ENCODE peak calls at places on chromosome 17, in five cellular contexts. A is hippocampal formation; U is dermis blood vessel endothelial cell; F is IMR-90; C is stimulated activated CD8-positive, alpha-beta memory T cell treated with anti-CD3 and anti-CD28 coated beads, Interleukin-7, amount 100 ng/mL, for 1 hour. P is an unnamed sample.

GRCh38 chr17:74394977-74395376 is 27.7 kb downstream of the GPR142 start:
- DNase-seq in A (no peak), U (no peak), F (no peak), C (no peak), P (no peak)

GRCh38 chr17:4249452-4250029 is 14.2 kb downstream of the ANKFY1 start:
- DNase-seq in A (no peak), F (peak; percentile 38), C (no peak), U (peak; percentile 63), P (no peak)

GRCh38 chr17:17077861-17078732 is 35.8 kb downstream of the MPRIP start:
- DNase-seq in C (no peak), F (no peak), A (no peak), U (no peak), P (no peak)

GRCh38 chr17:16354585-16354984 is 1.3 kb upstream of the CENPV start:
- DNase-seq in F (no peak), U (no peak), C (no peak), A (no peak), P (no peak)

GRCh38 chr17:48228720-48229119 is 121.2 kb downstream of the SNX11 start:
- DNase-seq in C (no peak), U (no peak), A (no peak), F (no peak), P (no peak)

GRCh38 chr17:81365148-81365600 is 30.1 kb upstream of the BAHCC1 start:
- DNase-seq in F (peak; percentile 84), C (no peak), A (no peak), U (peak; percentile 70), P (no peak)

GRCh38 chr17:2179615-2180295 is 123.8 kb downstream of the SMG6 start:
- DNase-seq in U (peak; percentile 96), A (peak; percentile 52), C (no peak), F (peak; percentile 98), P (peak; percentile 75)

GRCh38 chr17:40617678-40618240 is 29.9 kb downstream of the SMARCE1 start:
- DNase-seq in F (no peak), A (no peak), U (no peak), C (no peak), P (no peak)

GRCh38 chr17:58279016-58279671 is 1.6 kb downstream of the MPO start:
- DNase-seq in C (no peak), A (no peak), F (peak; percentile 30), U (peak; percentile 28), P (no peak)

GRCh38 chr17:48634446-48635208 is 8.5 kb upstream of the HOXB9 start:
- DNase-seq in A (no peak), U (no peak), C (no peak), F (no peak), P (no peak)

P was measured in midbrain.